ENCODE peak calls at places on chromosomes 3 and 15, in six cellular contexts. O, G, D, R, M and Q are unnamed samples.

GRCh38 chr15:52078876-52079700 is 33.5 kb downstream of the BCL2L10 start:
- ATAC-seq in R (peak; percentile 83), G (peak; percentile 94), O (peak; percentile 55), M (peak; percentile 63), D (peak; percentile 77), Q (peak; percentile 67)

GRCh38 chr15:41562258-41562657 is 3.2 kb downstream of the TYRO3 start:
- ATAC-seq in D (no peak), O (no peak), G (no peak), R (no peak), M (no peak), Q (no peak)

GRCh38 chr3:67940200-67940952 is 286.0 kb upstream of the SUCLG2 start:
- ATAC-seq in R (no peak), M (no peak), O (no peak), D (no peak), G (no peak), Q (peak; percentile 39)

GRCh38 chr15:79311901-79312553 is 1.1 kb downstream of the TMED3 start:
- ATAC-seq in R (no peak), M (peak; percentile 41), O (no peak), D (peak; percentile 4), G (peak; percentile 15), Q (no peak)

GRCh38 chr3:17820704-17821103 is 78.3 kb upstream of the TBC1D5 start:
- ATAC-seq in R (no peak), D (no peak), G (no peak), O (no peak), M (no peak), Q (no peak)

GRCh38 chr3:139140553-139140952 is 95.9 kb upstream of the PRR23C start:
- ATAC-seq in O (no peak), D (no peak), M (no peak), G (no peak), R (no peak), Q (no peak)

GRCh38 chr3:193301441-193301840 is 60.4 kb downstream of the PLAAT1 start:
- ATAC-seq in O (no peak), D (no peak), R (no peak), G (no peak), M (no peak), Q (no peak)

GRCh38 chr3:50236484-50237132 is 604 bp downstream of the GNAI2 start:
- ATAC-seq in D (no peak), O (no peak), G (no peak), M (no peak), R (no peak), Q (no peak)

GRCh38 chr3:41997702-41998551 is 36.0 kb upstream of the ULK4 start:
- ATAC-seq in D (peak; percentile 77), M (peak; percentile 69), R (no peak), O (peak; percentile 56), G (peak; percentile 81), Q (no peak)

GRCh38 chr3:23435318-23435717 is 232.2 kb downstream of the UBE2E2 start:
- ATAC-seq in R (no peak), G (no peak), D (no peak), O (peak; percentile 66), M (no peak), Q (no peak)

GRCh38 chr3:65896321-65896720 is 142.4 kb downstream of the MAGI1 start:
- ATAC-seq in D (no peak), O (no peak), R (no peak), G (no peak), M (no peak), Q (no peak)

GRCh38 chr3:65894679-65895078 is 144.0 kb downstream of the MAGI1 start:
- ATAC-seq in D (no peak), R (no peak), O (peak; percentile 56), M (no peak), G (no peak), Q (no peak)

GRCh38 chr3:65894126-65894525 is 144.6 kb downstream of the MAGI1 start:
- ATAC-seq in D (no peak), O (no peak), M (no peak), G (no peak), R (no peak), Q (no peak)

GRCh38 chr3:65893631-65894030 is 145.1 kb downstream of the MAGI1 start:
- ATAC-seq in G (no peak), O (no peak), D (no peak), M (no peak), R (no peak), Q (no peak)

GRCh38 chr3:65895084-65895483 is 143.6 kb downstream of the MAGI1 start:
- ATAC-seq in M (no peak), D (no peak), R (no peak), G (no peak), O (no peak), Q (no peak)
- H3K27ac ChIP-seq in M (no peak overlapping the region), D (no peak overlapping the region), R (no peak overlapping the region), G (no peak overlapping the region), O (no peak overlapping the region), Q (no peak overlapping the region)

DNA sequence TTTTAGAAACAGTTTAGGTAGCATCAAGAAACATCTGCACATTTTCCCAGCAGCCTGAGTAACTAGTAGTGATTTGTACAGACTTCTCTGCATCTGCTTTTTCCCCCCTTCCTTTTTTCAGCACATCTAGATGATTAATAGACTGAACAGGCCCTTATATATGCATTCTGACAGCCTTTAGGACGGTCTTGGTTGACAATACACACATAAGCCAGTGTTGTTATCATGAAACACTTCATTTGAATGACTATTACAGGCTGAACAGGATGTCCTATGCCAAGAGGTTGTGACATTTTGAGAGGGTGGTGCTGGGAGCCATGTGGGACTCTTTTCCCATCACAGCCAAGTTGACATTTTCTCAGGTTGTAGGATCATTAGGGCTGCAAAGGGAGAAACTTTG is 73.9 kb downstream of the FILIP1L start:
- ATAC-seq in R (peak; percentile 75), O (no peak), M (no peak), D (no peak), G (no peak), Q (peak; percentile 81)
- TF ChIP-seq EP300 in R (peak; percentile 59), O (no peak), M (no peak), D (no peak), G (no peak), Q (peak; percentile 84)

DNA sequence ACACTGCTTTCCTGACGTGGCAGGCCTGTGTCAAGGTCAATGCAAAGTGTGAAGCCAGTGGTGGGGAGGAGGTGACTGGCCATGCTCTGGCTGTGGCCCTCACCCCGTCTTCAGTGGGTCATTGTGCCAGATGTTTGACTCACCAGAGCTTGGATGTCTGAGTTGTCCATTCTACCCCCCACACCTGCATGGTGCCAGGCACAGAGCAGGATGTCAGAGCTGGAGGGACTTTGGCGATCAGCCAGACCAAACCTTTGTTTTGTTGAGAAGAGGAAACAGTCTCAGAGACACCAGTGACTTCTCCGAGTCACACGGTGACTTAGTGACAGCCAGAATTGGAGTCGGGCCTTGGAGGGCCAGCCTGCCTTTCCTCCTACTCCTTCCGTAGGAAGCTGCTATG is 49.5 kb downstream of the SMAD6 start:
- ATAC-seq in G (no peak), R (no peak), O (peak; percentile 16), M (peak; percentile 56), D (peak; percentile 37), Q (peak; percentile 11)
- H3K27ac ChIP-seq in G (no peak overlapping the region), R (peak overlapping the region; percentile 50), O (peak overlapping the region; percentile 71), M (no peak overlapping the region), D (no peak overlapping the region), Q (peak overlapping the region; percentile 17)

GRCh38 chr15:65201918-65202317 is 9.4 kb downstream of the CILP start:
- ATAC-seq in R (no peak), O (no peak), G (no peak), M (no peak), D (no peak), Q (no peak)

GRCh38 chr15:65206750-65207149 is 4.5 kb downstream of the CILP start:
- ATAC-seq in O (no peak), G (no peak), D (no peak), M (no peak), R (no peak), Q (no peak)

GRCh38 chr15:65204931-65205655 is 6.2 kb downstream of the CILP start:
- ATAC-seq in D (no peak), G (no peak), M (no peak), O (no peak), R (no peak), Q (no peak)

GRCh38 chr15:65207280-65207679 is 4.0 kb downstream of the CILP start:
- ATAC-seq in D (no peak), O (no peak), R (no peak), M (no peak), G (no peak), Q (no peak)

DNA sequence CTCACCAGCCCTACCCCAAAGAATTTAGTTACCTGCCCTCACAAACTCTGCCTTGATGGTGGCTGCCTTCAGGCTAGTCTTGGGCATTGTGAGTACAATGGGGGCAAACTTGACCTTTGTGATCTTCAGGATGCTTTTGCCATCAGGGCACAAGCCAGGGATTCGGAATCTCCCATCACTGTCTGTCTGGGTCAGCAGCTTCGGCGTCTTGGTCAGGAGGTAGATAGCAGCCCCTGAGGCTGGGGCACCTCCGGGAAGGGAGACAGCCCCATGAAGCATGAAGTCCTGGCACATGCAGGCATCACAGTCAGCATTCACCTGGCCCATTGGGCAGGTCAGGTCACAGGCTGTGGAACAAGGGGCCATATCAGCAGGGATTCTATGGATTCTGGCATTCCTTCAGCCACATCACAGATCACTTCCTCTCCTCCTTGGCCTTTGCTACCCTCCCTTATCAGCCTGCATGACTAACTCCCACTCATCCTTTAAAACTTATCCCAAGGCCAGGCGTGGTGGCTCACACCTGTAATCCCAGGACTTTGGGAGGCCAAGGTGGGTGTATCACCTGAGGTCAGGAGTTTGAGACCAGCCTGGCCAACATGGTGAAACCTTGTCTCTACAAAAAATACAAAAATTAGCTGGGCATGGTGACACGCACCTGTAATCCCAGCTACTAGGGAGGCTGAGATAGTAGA is 6.9 kb downstream of the CILP start:
- ATAC-seq in G (no peak), R (no peak), D (no peak), O (no peak), M (no peak), Q (no peak)
- TF ChIP-seq EP300 in G (no peak), R (no peak), D (no peak), O (no peak), M (no peak), Q (no peak)

GRCh38 chr3:153290278-153291015 is 128.4 kb downstream of the RAP2B start:
- ATAC-seq in R (no peak), M (no peak), D (no peak), O (no peak), G (peak; percentile 57), Q (no peak)
- H3K27ac ChIP-seq in R (no peak overlapping the region), M (no peak overlapping the region), D (no peak overlapping the region), O (no peak overlapping the region), G (no peak overlapping the region), Q (peak overlapping the region; percentile 19)

GRCh38 chr15:55250392-55250791 is 39.2 kb downstream of the RAB27A start:
- ATAC-seq in D (peak; percentile 65), O (peak; percentile 65), M (no peak), R (peak; percentile 50), G (no peak), Q (peak; percentile 91)
- TF ChIP-seq EP300 in D (peak; percentile 58), O (peak; percentile 35), M (no peak), R (peak; percentile 37), G (peak; percentile 81), Q (no peak)